ENCODE peak calls at places on chromosomes 3 and 15, in ten cellular contexts. T is tibial nerve; X is IMR-90; L is uterus; Y is CD4-positive, alpha-beta memory T cell; A is naive thymus-derived CD4-positive, alpha-beta T cell; C is ascending aorta; O is body of pancreas; H is CD8-positive, alpha-beta memory T cell; U is endodermal cell. N is an unnamed sample.

GRCh38 chr3:54831091-54831490 is 96.8 kb downstream of the LRTM1 start:
- DNase-seq in X (no peak), C (no peak), Y (no peak), U (no peak), A (no peak), O (no peak), L (no peak), T (no peak), H (no peak), N (no peak)

GRCh38 chr3:44966795-44967278 is 9.1 kb downstream of the ZDHHC3 start:
- DNase-seq in A (no peak), O (no peak), X (no peak), C (no peak), Y (no peak), H (no peak), T (no peak), L (no peak), U (no peak), N (no peak)

GRCh38 chr3:188746291-188746783 is 425.4 kb upstream of the TPRG1 start:
- DNase-seq in U (no peak), A (no peak), O (no peak), X (peak; percentile 31), Y (no peak), L (no peak), H (no peak), C (no peak), T (no peak), N (no peak)

GRCh38 chr15:88274534-88275460 is 18.3 kb upstream of the NTRK3 start:
- DNase-seq in C (no peak), X (peak; percentile 50), T (no peak), L (peak; percentile 71), U (peak; percentile 94), A (peak; percentile 26), H (peak; percentile 22), O (peak; percentile 54), Y (peak; percentile 18), N (peak; percentile 2)

GRCh38 chr15:32824777-32825176 is 107.0 kb downstream of the GREM1 start:
- DNase-seq in X (peak; percentile 92), Y (no peak), T (no peak), L (no peak), U (no peak), C (no peak), A (no peak), H (no peak), O (no peak), N (no peak)

GRCh38 chr3:107765524-107765923 is 242.8 kb downstream of the BBX start:
- DNase-seq in X (no peak), L (no peak), T (no peak), C (no peak), A (no peak), H (no peak), U (peak; percentile 54), O (no peak), Y (no peak), N (no peak)

GRCh38 chr3:96700322-96701315 is 113.8 kb upstream of the EPHA6 start:
- DNase-seq in Y (no peak), L (no peak), A (no peak), T (no peak), U (peak; percentile 73), H (no peak), C (no peak), X (no peak), O (no peak), N (no peak)

GRCh38 chr15:40963201-40963600 is 9.9 kb downstream of the CHAC1 start:
- DNase-seq in C (no peak), Y (no peak), A (no peak), O (no peak), X (no peak), H (no peak), T (no peak), L (no peak), U (no peak), N (no peak)

GRCh38 chr15:76151599-76151974 is 91.8 kb downstream of the TMEM266 start:
- DNase-seq in H (no peak), Y (no peak), X (no peak), L (no peak), C (no peak), A (no peak), U (peak; percentile 81), T (no peak), O (no peak), N (no peak)

GRCh38 chr3:127165036-127165435 is 27.9 kb upstream of the PRR23E start:
- DNase-seq in C (no peak), T (no peak), X (no peak), H (no peak), A (no peak), Y (no peak), O (no peak), L (no peak), U (no peak), N (no peak)
- H3K4me1 ChIP-seq in C (no peaks in the 10 kb centered on the region), T (no peaks in the 10 kb centered on the region), X (no peaks in the 10 kb centered on the region), H (no peaks in the 10 kb centered on the region), A (no peaks in the 10 kb centered on the region), Y (no peaks in the 10 kb centered on the region), O (no peaks in the 10 kb centered on the region), L (no peaks in the 10 kb centered on the region), U (no peaks in the 10 kb centered on the region), N (no peaks in the 10 kb centered on the region)

DNA sequence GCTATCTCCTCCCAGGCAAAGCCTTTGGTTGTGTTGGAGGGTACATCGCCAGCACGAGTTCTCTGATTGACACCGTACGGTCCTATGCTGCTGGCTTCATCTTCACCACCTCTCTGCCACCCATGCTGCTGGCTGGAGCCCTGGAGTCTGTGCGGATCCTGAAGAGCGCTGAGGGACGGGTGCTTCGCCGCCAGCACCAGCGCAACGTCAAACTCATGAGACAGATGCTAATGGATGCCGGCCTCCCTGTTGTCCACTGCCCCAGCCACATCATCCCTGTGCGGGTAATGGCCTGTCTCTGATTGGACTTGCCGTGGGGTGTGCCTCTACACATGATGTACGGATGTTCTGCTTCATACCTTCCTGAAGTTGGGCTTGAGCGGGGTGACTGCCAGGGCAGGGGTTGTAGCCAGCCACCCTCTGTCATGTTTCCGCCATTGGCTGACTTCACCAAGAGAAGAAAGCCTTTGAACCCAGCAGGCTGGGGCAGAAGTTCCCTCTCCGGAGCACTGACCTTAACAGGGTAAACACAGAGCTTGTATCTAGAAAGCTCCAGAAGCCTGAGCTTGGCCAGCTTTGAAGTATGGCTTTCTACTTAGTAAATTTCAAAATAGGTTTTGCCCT is 13.4 kb downstream of the ALAS1 start:
- DNase-seq in C (no peak), U (no peak), L (no peak), X (no peak), H (no peak), O (no peak), T (no peak), Y (no peak), A (no peak), N (no peak)
- H3K36me3 ChIP-seq in C (peaks cover 91% of the 10 kb centered on the region), U (peaks cover 85% of the 10 kb centered on the region), L (no peaks in the 10 kb centered on the region), X (peaks cover 71% of the 10 kb centered on the region), H (peaks cover 65% of the 10 kb centered on the region), O (peaks cover 3% of the 10 kb centered on the region), T (peaks cover 6% of the 10 kb centered on the region), Y (peaks cover 74% of the 10 kb centered on the region), A (peaks cover 45% of the 10 kb centered on the region), N (peaks cover 77% of the 10 kb centered on the region)

GRCh38 chr15:43273243-43273642 is 6.5 kb upstream of the TGM5 start:
- DNase-seq in A (no peak), H (no peak), X (no peak), Y (no peak), T (no peak), C (no peak), O (no peak), L (no peak), U (no peak), N (no peak)
- H3K27ac ChIP-seq in A (no peak overlapping the region), H (no peak overlapping the region), X (no peak overlapping the region), Y (no peak overlapping the region), T (no peak overlapping the region), C (no peak overlapping the region), O (no peak overlapping the region), L (no peak overlapping the region), U (no peak overlapping the region), N (no peak overlapping the region)

GRCh38 chr3:160564205-160564922 is 1.0 kb downstream of the KPNA4 start:
- DNase-seq in Y (no peak), H (peak; percentile 13), A (peak; percentile 3), X (no peak), T (no peak), C (no peak), U (peak; percentile 64), L (no peak), O (peak; percentile 18), N (peak; percentile 9)
- H3K4me1 ChIP-seq in Y (peaks cover 61% of the 10 kb centered on the region), H (peaks cover 56% of the 10 kb centered on the region), A (peaks cover 25% of the 10 kb centered on the region), X (no peaks in the 10 kb centered on the region), T (no peaks in the 10 kb centered on the region), C (peaks cover 4% of the 10 kb centered on the region), U (no peaks in the 10 kb centered on the region), L (peaks cover 21% of the 10 kb centered on the region), O (peaks cover 51% of the 10 kb centered on the region), N (peaks cover 29% of the 10 kb centered on the region)

DNA sequence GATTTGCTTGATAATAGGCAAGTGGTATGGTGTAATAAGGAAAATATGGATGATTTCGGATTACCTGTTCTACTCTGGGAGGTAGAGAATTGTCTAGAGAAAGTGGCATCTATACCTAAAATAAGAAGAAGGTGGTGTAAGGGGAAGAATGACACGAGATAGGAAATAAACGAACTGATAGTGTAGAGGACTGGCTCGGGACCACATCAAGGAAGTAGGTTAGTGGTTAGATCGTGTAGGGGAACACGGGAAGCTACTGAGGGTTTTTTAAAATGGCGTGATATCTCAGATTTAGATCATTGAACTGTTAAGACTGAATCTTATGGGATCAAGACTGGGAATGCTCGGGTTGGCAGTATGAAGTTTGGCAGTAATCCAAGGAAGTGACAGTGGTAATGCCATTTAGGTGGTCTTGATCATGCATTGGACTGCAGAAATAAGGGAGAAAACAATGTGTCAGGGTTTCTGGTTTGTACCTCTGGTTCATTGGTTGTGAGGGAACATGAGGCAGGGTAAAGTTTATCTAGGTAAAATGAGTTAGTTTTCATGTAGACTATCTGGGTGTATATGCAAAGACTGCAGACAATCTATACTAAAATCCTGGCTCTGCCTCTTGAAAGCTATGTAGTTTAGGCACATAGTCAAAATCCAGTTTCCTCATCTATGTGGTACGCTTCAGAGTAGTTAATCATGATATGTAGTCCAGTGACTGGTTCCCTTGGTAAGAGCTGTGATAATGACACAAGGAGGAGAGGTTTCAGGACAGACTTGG is 7.4 kb downstream of the RPL14 start:
- DNase-seq in C (no peak), H (peak; percentile 69), A (peak; percentile 72), O (no peak), X (no peak), Y (peak; percentile 65), T (no peak), L (no peak), U (no peak), N (no peak)
- H3K36me3 ChIP-seq in C (peaks cover 61% of the 10 kb centered on the region), H (peaks cover 20% of the 10 kb centered on the region), A (no peaks in the 10 kb centered on the region), O (no peaks in the 10 kb centered on the region), X (peaks cover 34% of the 10 kb centered on the region), Y (peaks cover 33% of the 10 kb centered on the region), T (peaks cover 2% of the 10 kb centered on the region), L (no peaks in the 10 kb centered on the region), U (peaks cover 53% of the 10 kb centered on the region), N (peaks cover 33% of the 10 kb centered on the region)

DNA sequence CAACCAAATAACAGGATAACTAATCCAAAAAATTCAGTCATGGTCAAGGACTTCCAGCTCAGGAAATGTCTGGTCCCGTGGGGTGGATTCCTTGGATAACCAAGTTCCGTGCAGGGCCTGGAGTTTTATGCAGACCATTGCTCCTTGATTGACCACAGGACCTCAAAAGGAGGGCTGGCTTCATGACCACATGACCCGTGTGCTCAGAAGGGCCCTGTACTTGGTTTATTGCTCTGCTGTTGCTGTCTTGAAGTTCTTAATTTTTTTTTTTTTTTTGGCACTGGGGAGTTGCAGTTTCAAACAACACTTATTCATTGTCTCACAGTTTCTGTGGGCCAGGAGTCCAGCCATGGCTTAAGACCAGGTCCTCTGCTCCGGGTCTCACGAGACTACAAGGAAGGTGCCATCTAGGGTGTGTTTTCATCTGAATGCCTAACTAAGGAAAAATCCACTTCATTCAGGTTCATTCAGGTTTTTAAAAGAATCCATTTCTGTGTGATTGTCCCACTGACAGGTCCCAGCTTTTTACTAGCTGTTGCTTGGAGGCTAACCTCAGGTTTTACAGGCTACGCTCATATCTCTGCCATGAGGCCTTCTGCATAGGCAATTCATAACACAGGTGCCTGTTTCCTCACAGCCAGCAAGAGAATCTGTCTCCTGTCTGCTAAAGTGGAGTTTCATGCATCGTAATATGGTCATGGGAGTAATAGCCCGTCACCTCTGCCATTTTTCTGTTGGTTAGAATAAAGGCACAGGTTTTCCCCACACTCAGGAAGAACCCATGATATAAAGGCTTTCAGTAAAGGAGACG is 65.3 kb downstream of the FLNB start:
- DNase-seq in H (no peak), C (no peak), T (no peak), A (no peak), U (no peak), Y (no peak), L (no peak), O (peak; percentile 27), X (no peak), N (no peak)
- H3K27ac ChIP-seq in H (no peak overlapping the region), C (peak overlapping the region; percentile 55), T (peak overlapping the region; percentile 77), A (no peak overlapping the region), U (no peak overlapping the region), Y (no peak overlapping the region), L (peak overlapping the region; percentile 74), O (peak overlapping the region; percentile 9), X (no peak overlapping the region), N (no peak overlapping the region)

N was measured in effector memory CD4-positive, alpha-beta T cell.